ENCODE peak calls at places on chromosomes 3 and 15, in ten cellular contexts. One of them, this sample, is unnamed.

GRCh38 chr3:71514621-71515020 is 68.9 kb downstream of the FOXP1 start:
- DNase-seq in uterus: no peak
- DNase-seq in ovary: no peak
- DNase-seq in right cardiac atrium: no peak
- DNase-seq in aorta: no peak
- DNase-seq in fibroblast of mammary gland: no peak
- DNase-seq in astrocyte of the spinal cord: no peak
- DNase-seq in AG10803: peak
- DNase-seq in adrenal gland: no peak
- DNase-seq in A549: no peak
- DNase-seq in this sample: no peak

GRCh38 chr15:66844747-66845145 is 142.7 kb downstream of the SMAD6 start:
- DNase-seq in fibroblast of mammary gland: no peak
- DNase-seq in AG10803: no peak
- DNase-seq in astrocyte of the spinal cord: no peak
- DNase-seq in aorta: no peak
- DNase-seq in right cardiac atrium: no peak
- DNase-seq in ovary: no peak
- DNase-seq in A549: no peak
- DNase-seq in uterus: no peak
- DNase-seq in adrenal gland: no peak
- DNase-seq in this sample: no peak

GRCh38 chr3:64351713-64352595 is 126.7 kb upstream of the PRICKLE2 start:
- DNase-seq in A549: no peak
- DNase-seq in astrocyte of the spinal cord: peak
- DNase-seq in AG10803: peak
- DNase-seq in aorta: no peak
- DNase-seq in ovary: no peak
- DNase-seq in right cardiac atrium: no peak
- DNase-seq in fibroblast of mammary gland: no peak
- DNase-seq in adrenal gland: peak
- DNase-seq in uterus: no peak
- DNase-seq in this sample: no peak

GRCh38 chr3:182117583-182117982 is 405.9 kb downstream of the SOX2 start:
- DNase-seq in astrocyte of the spinal cord: no peak
- DNase-seq in adrenal gland: no peak
- DNase-seq in fibroblast of mammary gland: no peak
- DNase-seq in aorta: no peak
- DNase-seq in A549: no peak
- DNase-seq in right cardiac atrium: no peak
- DNase-seq in AG10803: no peak
- DNase-seq in uterus: no peak
- DNase-seq in ovary: no peak
- DNase-seq in this sample: no peak

GRCh38 chr3:25021816-25022215 is 406.2 kb upstream of the RARB start:
- DNase-seq in ovary: no peak
- DNase-seq in astrocyte of the spinal cord: peak
- DNase-seq in right cardiac atrium: no peak
- DNase-seq in adrenal gland: no peak
- DNase-seq in fibroblast of mammary gland: peak
- DNase-seq in aorta: no peak
- DNase-seq in uterus: no peak
- DNase-seq in A549: no peak
- DNase-seq in AG10803: peak
- DNase-seq in this sample: no peak

GRCh38 chr3:183449391-183449790 is 21.0 kb upstream of the MCF2L2 start:
- DNase-seq in right cardiac atrium: no peak
- DNase-seq in AG10803: peak
- DNase-seq in adrenal gland: peak
- DNase-seq in astrocyte of the spinal cord: peak
- DNase-seq in uterus: no peak
- DNase-seq in ovary: no peak
- DNase-seq in fibroblast of mammary gland: no peak
- DNase-seq in aorta: no peak
- DNase-seq in A549: no peak
- DNase-seq in this sample: no peak

GRCh38 chr3:13206799-13207577 is 133.8 kb upstream of the IQSEC1 start:
- DNase-seq in right cardiac atrium: no peak
- DNase-seq in A549: no peak
- DNase-seq in fibroblast of mammary gland: no peak
- DNase-seq in uterus: no peak
- DNase-seq in astrocyte of the spinal cord: no peak
- DNase-seq in aorta: no peak
- DNase-seq in AG10803: no peak
- DNase-seq in ovary: no peak
- DNase-seq in adrenal gland: no peak
- DNase-seq in this sample: no peak

GRCh38 chr3:38960953-38961622 is 90.7 kb downstream of the SCN11A start:
- DNase-seq in A549: peak
- DNase-seq in ovary: peak
- DNase-seq in uterus: no peak
- DNase-seq in fibroblast of mammary gland: peak
- DNase-seq in adrenal gland: peak
- DNase-seq in right cardiac atrium: peak
- DNase-seq in AG10803: peak
- DNase-seq in aorta: peak
- DNase-seq in astrocyte of the spinal cord: peak
- DNase-seq in this sample: peak

GRCh38 chr3:62678841-62679240 is 196.4 kb downstream of the CADPS start:
- DNase-seq in right cardiac atrium: no peak
- DNase-seq in fibroblast of mammary gland: no peak
- DNase-seq in ovary: no peak
- DNase-seq in adrenal gland: no peak
- DNase-seq in AG10803: no peak
- DNase-seq in uterus: no peak
- DNase-seq in aorta: no peak
- DNase-seq in astrocyte of the spinal cord: no peak
- DNase-seq in A549: no peak
- DNase-seq in this sample: no peak

GRCh38 chr15:63507878-63508818 is 3.8 kb downstream of the USP3 start:
- DNase-seq in right cardiac atrium: no peak
- DNase-seq in fibroblast of mammary gland: no peak
- DNase-seq in AG10803: peak
- DNase-seq in uterus: no peak
- DNase-seq in adrenal gland: no peak
- DNase-seq in A549: no peak
- DNase-seq in aorta: no peak
- DNase-seq in ovary: no peak
- DNase-seq in astrocyte of the spinal cord: no peak
- DNase-seq in this sample: no peak

DNA sequence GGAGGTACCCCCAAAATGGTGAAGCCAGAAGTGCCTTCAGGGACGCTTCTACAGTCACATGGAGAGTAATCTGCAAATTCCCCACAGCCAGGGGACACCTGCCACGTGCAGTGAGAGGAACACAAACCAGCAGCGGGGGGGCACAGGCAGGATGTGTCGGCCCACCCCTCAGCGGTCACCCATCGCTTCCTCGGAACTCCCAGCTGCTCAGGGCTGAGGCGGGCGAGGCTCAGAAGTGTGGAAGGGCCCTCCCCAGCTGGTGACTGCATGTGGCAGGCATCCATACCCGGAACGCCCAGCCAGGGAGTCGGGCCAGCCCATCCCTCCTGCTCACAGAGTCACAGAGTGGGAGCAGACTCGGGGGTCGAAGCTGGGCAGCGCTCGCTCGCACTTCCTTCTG is 63.7 kb downstream of the SLC12A8 start:
- DNase-seq in A549: no peak
- DNase-seq in AG10803: peak
- DNase-seq in ovary: no peak
- DNase-seq in astrocyte of the spinal cord: peak
- DNase-seq in adrenal gland: no peak
- DNase-seq in fibroblast of mammary gland: no peak
- DNase-seq in uterus: no peak
- DNase-seq in right cardiac atrium: peak
- DNase-seq in aorta: peak
- DNase-seq in this sample: no peak
- H3K4me3 ChIP-seq in A549: no peak
- H3K4me3 ChIP-seq in AG10803: no peak
- H3K4me3 ChIP-seq in ovary: no peak
- H3K4me3 ChIP-seq in astrocyte of the spinal cord: no peak
- H3K4me3 ChIP-seq in adrenal gland: no peak
- H3K4me3 ChIP-seq in fibroblast of mammary gland: no peak
- H3K4me3 ChIP-seq in uterus: no peak
- H3K4me3 ChIP-seq in right cardiac atrium: no peak
- H3K4me3 ChIP-seq in aorta: no peak
- H3K4me3 ChIP-seq in this sample: no peak

GRCh38 chr15:73983773-73984172 is 8.3 kb downstream of the STOML1 start:
- DNase-seq in aorta: no peak
- DNase-seq in fibroblast of mammary gland: no peak
- DNase-seq in ovary: no peak
- DNase-seq in uterus: no peak
- DNase-seq in astrocyte of the spinal cord: no peak
- DNase-seq in adrenal gland: no peak
- DNase-seq in A549: no peak
- DNase-seq in AG10803: no peak
- DNase-seq in right cardiac atrium: peak
- DNase-seq in this sample: no peak

GRCh38 chr15:73981761-73982222 is 10.3 kb downstream of the STOML1 start:
- DNase-seq in fibroblast of mammary gland: peak
- DNase-seq in aorta: no peak
- DNase-seq in adrenal gland: no peak
- DNase-seq in AG10803: no peak
- DNase-seq in A549: no peak
- DNase-seq in astrocyte of the spinal cord: peak
- DNase-seq in right cardiac atrium: no peak
- DNase-seq in uterus: no peak
- DNase-seq in ovary: no peak
- DNase-seq in this sample: no peak

GRCh38 chr15:73983211-73983727 is 8.8 kb downstream of the STOML1 start:
- DNase-seq in aorta: peak
- DNase-seq in ovary: peak
- DNase-seq in adrenal gland: peak
- DNase-seq in uterus: peak
- DNase-seq in astrocyte of the spinal cord: peak
- DNase-seq in right cardiac atrium: peak
- DNase-seq in fibroblast of mammary gland: peak
- DNase-seq in A549: no peak
- DNase-seq in AG10803: peak
- DNase-seq in this sample: no peak

GRCh38 chr15:73984208-73984979 is 7.7 kb downstream of the STOML1 start:
- DNase-seq in astrocyte of the spinal cord: no peak
- DNase-seq in AG10803: no peak
- DNase-seq in aorta: no peak
- DNase-seq in A549: no peak
- DNase-seq in adrenal gland: no peak
- DNase-seq in fibroblast of mammary gland: peak
- DNase-seq in ovary: no peak
- DNase-seq in right cardiac atrium: peak
- DNase-seq in uterus: no peak
- DNase-seq in this sample: no peak

DNA sequence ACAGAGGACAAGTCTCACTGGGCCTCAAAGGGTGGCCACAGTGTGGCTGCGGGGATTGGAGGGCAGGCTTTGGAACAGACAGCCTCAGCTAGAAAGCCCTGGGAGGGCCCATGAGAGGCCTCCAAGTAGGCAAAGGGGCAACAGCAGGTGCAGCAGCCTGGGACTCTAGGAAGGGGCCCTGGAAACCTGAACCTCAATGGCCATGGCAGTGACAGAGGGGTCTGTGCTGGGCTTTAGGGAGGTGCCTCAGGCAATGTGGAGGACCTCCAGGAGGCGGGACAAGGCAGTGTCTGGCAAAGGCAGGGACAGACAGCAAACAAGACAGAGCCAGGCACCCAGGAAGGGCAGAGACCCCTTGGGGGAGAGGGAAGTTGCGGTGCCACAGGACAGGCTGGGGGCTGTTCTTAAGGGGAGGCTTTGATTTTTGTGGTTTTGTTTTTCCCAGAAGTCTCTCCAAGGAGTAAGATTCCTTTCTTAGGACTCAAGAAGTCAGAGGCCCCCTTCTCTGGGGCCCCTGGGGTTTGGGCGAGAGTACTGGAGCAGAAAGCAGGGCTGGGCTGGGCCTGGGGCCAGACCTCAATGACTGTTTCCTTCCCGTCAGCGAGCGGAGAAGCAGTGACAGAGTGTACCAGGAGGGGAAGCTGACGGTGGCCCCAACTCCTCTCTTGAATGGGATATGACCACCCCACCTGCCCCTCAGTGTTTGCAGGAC is 9.7 kb downstream of the STOML1 start:
- DNase-seq in ovary: peak
- DNase-seq in AG10803: peak
- DNase-seq in uterus: peak
- DNase-seq in A549: no peak
- DNase-seq in fibroblast of mammary gland: peak
- DNase-seq in aorta: peak
- DNase-seq in right cardiac atrium: peak
- DNase-seq in astrocyte of the spinal cord: peak
- DNase-seq in adrenal gland: peak
- DNase-seq in this sample: peak
- H3K4me3 ChIP-seq in ovary: no peak
- H3K4me3 ChIP-seq in AG10803: peak
- H3K4me3 ChIP-seq in uterus: no peak
- H3K4me3 ChIP-seq in A549: no peak
- H3K4me3 ChIP-seq in fibroblast of mammary gland: no peak
- H3K4me3 ChIP-seq in aorta: no peak
- H3K4me3 ChIP-seq in right cardiac atrium: no peak
- H3K4me3 ChIP-seq in astrocyte of the spinal cord: no peak
- H3K4me3 ChIP-seq in adrenal gland: no peak
- H3K4me3 ChIP-seq in this sample: no peak

DNA sequence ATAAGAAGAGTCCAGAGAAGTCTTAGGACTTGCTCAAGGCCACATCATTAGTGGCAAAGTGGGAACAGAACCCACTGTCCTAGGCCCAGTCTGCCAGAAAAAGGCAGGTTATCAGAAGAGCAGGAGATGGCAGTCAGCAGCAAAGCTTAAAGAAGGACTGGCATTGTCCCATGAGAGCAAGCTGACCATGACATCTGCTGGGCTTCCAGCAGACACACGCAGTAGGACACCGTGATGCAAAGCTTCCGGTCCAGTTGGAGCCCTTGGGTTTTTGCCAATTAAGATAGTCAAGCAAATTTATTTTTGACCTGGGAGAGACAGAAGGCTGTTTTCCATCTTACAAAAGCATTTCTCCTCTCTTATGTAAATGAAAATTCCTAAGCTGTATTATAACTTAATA is 42.1 kb downstream of the ZBTB38 start:
- DNase-seq in right cardiac atrium: peak
- DNase-seq in fibroblast of mammary gland: peak
- DNase-seq in adrenal gland: peak
- DNase-seq in aorta: no peak
- DNase-seq in A549: no peak
- DNase-seq in astrocyte of the spinal cord: peak
- DNase-seq in uterus: peak
- DNase-seq in ovary: peak
- DNase-seq in AG10803: peak
- DNase-seq in this sample: no peak
- H3K4me3 ChIP-seq in right cardiac atrium: no peak
- H3K4me3 ChIP-seq in fibroblast of mammary gland: no peak
- H3K4me3 ChIP-seq in adrenal gland: no peak
- H3K4me3 ChIP-seq in aorta: no peak
- H3K4me3 ChIP-seq in A549: no peak
- H3K4me3 ChIP-seq in astrocyte of the spinal cord: no peak
- H3K4me3 ChIP-seq in uterus: no peak
- H3K4me3 ChIP-seq in ovary: no peak
- H3K4me3 ChIP-seq in AG10803: no peak
- H3K4me3 ChIP-seq in this sample: no peak

DNA sequence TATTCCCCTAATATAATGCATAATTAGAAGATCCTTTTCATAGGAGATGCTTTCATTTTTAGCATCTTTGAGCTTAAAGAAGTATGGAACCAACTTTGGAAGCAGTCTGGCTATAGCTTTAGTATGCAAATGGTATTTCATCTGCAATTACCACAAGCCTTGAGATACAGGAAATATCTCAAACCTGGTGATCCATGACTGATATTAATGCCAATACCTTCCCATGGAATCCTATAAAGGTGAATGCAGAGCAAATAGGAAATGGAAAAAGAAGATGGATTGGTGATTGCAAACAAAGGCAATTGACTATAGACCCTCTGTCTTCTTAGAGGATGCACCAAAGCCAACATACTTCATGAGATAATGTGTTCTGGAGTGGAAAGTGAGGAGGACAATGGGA is 326.4 kb downstream of the KBTBD8 start:
- DNase-seq in fibroblast of mammary gland: no peak
- DNase-seq in adrenal gland: no peak
- DNase-seq in uterus: no peak
- DNase-seq in A549: no peak
- DNase-seq in AG10803: no peak
- DNase-seq in right cardiac atrium: no peak
- DNase-seq in aorta: no peak
- DNase-seq in astrocyte of the spinal cord: no peak
- DNase-seq in ovary: no peak
- DNase-seq in this sample: no peak
- H3K4me3 ChIP-seq in fibroblast of mammary gland: no peak
- H3K4me3 ChIP-seq in adrenal gland: no peak
- H3K4me3 ChIP-seq in uterus: no peak
- H3K4me3 ChIP-seq in A549: no peak
- H3K4me3 ChIP-seq in AG10803: no peak
- H3K4me3 ChIP-seq in right cardiac atrium: no peak
- H3K4me3 ChIP-seq in aorta: no peak
- H3K4me3 ChIP-seq in astrocyte of the spinal cord: no peak
- H3K4me3 ChIP-seq in ovary: no peak
- H3K4me3 ChIP-seq in this sample: no peak

This sample was measured in BJ.